ENCODE peak calls at places on chromosome 21, in six cellular contexts. One of them, this sample, is unnamed.
A peak's percentile ranks its signal among the peaks of the same experiment; 100 is the strongest.

GRCh38 chr21:44456207-44456914 is 1.1 kb downstream of the LRRC3 start:
- DNase-seq in fibroblast of lung: no peak
- DNase-seq in neural progenitor cell: no peak
- DNase-seq in thyroid gland: no peak
- DNase-seq in uterus: no peak
- DNase-seq in cardiac muscle cell: no peak
- DNase-seq in this sample: peak; percentile 29

GRCh38 chr21:45155910-45156309 is 81.5 kb downstream of the ADARB1 start:
- DNase-seq in fibroblast of lung: no peak
- DNase-seq in neural progenitor cell: no peak
- DNase-seq in thyroid gland: no peak
- DNase-seq in uterus: no peak
- DNase-seq in cardiac muscle cell: no peak
- DNase-seq in this sample: no peak

GRCh38 chr21:43573921-43574320 is 85.4 kb downstream of the HSF2BP start:
- DNase-seq in fibroblast of lung: no peak
- DNase-seq in neural progenitor cell: no peak
- DNase-seq in thyroid gland: no peak
- DNase-seq in uterus: no peak
- DNase-seq in cardiac muscle cell: no peak
- DNase-seq in this sample: no peak

GRCh38 chr21:45267390-45267760 is 20.3 kb downstream of the POFUT2 start:
- DNase-seq in fibroblast of lung: no peak
- DNase-seq in neural progenitor cell: no peak
- DNase-seq in thyroid gland: no peak
- DNase-seq in uterus: peak; percentile 3
- DNase-seq in cardiac muscle cell: no peak
- DNase-seq in this sample: no peak

GRCh38 chr21:33047231-33047630 is 21.5 kb downstream of the OLIG2 start:
- DNase-seq in fibroblast of lung: peak; percentile 50
- DNase-seq in neural progenitor cell: no peak
- DNase-seq in thyroid gland: no peak
- DNase-seq in uterus: no peak
- DNase-seq in cardiac muscle cell: peak; percentile 56
- DNase-seq in this sample: no peak

GRCh38 chr21:43916691-43917514 is 51.9 kb downstream of the AGPAT3 start:
- DNase-seq in fibroblast of lung: peak; percentile 35
- DNase-seq in neural progenitor cell: no peak
- DNase-seq in thyroid gland: peak; percentile 4
- DNase-seq in uterus: no peak
- DNase-seq in cardiac muscle cell: peak; percentile 13
- DNase-seq in this sample: no peak

GRCh38 chr21:28439246-28439645 is 553.4 kb downstream of the LTN1 start:
- DNase-seq in fibroblast of lung: peak; percentile 51
- DNase-seq in neural progenitor cell: no peak
- DNase-seq in thyroid gland: no peak
- DNase-seq in uterus: peak; percentile 28
- DNase-seq in cardiac muscle cell: no peak
- DNase-seq in this sample: no peak

GRCh38 chr21:16708431-16708830 is 804.4 kb upstream of the CXADR start:
- DNase-seq in fibroblast of lung: peak; percentile 25
- DNase-seq in neural progenitor cell: no peak
- DNase-seq in thyroid gland: no peak
- DNase-seq in uterus: peak; percentile 17
- DNase-seq in cardiac muscle cell: peak; percentile 30
- DNase-seq in this sample: no peak

GRCh38 chr21:31656199-31657095 is 3.0 kb upstream of the SOD1 start:
- DNase-seq in fibroblast of lung: no peak
- DNase-seq in neural progenitor cell: no peak
- DNase-seq in thyroid gland: no peak
- DNase-seq in uterus: no peak
- DNase-seq in cardiac muscle cell: no peak
- DNase-seq in this sample: no peak

GRCh38 chr21:33850985-33851384 is 64.6 kb downstream of the ATP5PO start:
- DNase-seq in fibroblast of lung: no peak
- DNase-seq in neural progenitor cell: no peak
- DNase-seq in thyroid gland: no peak
- DNase-seq in uterus: no peak
- DNase-seq in cardiac muscle cell: no peak
- DNase-seq in this sample: no peak

GRCh38 chr21:45167796-45168222 is 93.4 kb downstream of the ADARB1 start:
- DNase-seq in fibroblast of lung: peak; percentile 83
- DNase-seq in neural progenitor cell: no peak
- DNase-seq in thyroid gland: no peak
- DNase-seq in uterus: no peak
- DNase-seq in cardiac muscle cell: peak; percentile 73
- DNase-seq in this sample: no peak

GRCh38 chr21:31142600-31142999 is 104.3 kb upstream of the KRTAP19-8 start:
- DNase-seq in fibroblast of lung: no peak
- DNase-seq in neural progenitor cell: peak; percentile 42
- DNase-seq in thyroid gland: no peak
- DNase-seq in uterus: no peak
- DNase-seq in cardiac muscle cell: no peak
- DNase-seq in this sample: no peak

GRCh38 chr21:32203877-32204480 is 74.9 kb downstream of the MIS18A start:
- DNase-seq in fibroblast of lung: no peak
- DNase-seq in neural progenitor cell: no peak
- DNase-seq in thyroid gland: no peak
- DNase-seq in uterus: no peak
- DNase-seq in cardiac muscle cell: no peak
- DNase-seq in this sample: no peak

GRCh38 chr21:31335957-31336738 is 7.9 kb downstream of the TIAM1 start:
- DNase-seq in fibroblast of lung: peak; percentile 86
- DNase-seq in neural progenitor cell: no peak
- DNase-seq in thyroid gland: no peak
- DNase-seq in uterus: no peak
- DNase-seq in cardiac muscle cell: peak; percentile 86
- DNase-seq in this sample: no peak

GRCh38 chr21:26739189-26739588 is 106.0 kb downstream of the ADAMTS1 start:
- DNase-seq in fibroblast of lung: peak; percentile 57
- DNase-seq in neural progenitor cell: no peak
- DNase-seq in thyroid gland: no peak
- DNase-seq in uterus: no peak
- DNase-seq in cardiac muscle cell: peak; percentile 73
- DNase-seq in this sample: no peak

GRCh38 chr21:44088401-44088780 is 18.8 kb upstream of the PWP2 start:
- DNase-seq in fibroblast of lung: no peak
- DNase-seq in neural progenitor cell: no peak
- DNase-seq in thyroid gland: no peak
- DNase-seq in uterus: no peak
- DNase-seq in cardiac muscle cell: no peak
- DNase-seq in this sample: no peak

GRCh38 chr21:43797415-43797814 is 8.0 kb downstream of the RRP1 start:
- DNase-seq in fibroblast of lung: no peak
- DNase-seq in neural progenitor cell: no peak
- DNase-seq in thyroid gland: no peak
- DNase-seq in uterus: no peak
- DNase-seq in cardiac muscle cell: no peak
- DNase-seq in this sample: no peak

GRCh38 chr21:44932366-44933181 is 7.3 kb upstream of the SLX9 start:
- DNase-seq in fibroblast of lung: no peak
- DNase-seq in neural progenitor cell: peak; percentile 66
- DNase-seq in thyroid gland: no peak
- DNase-seq in uterus: no peak
- DNase-seq in cardiac muscle cell: peak; percentile 47
- DNase-seq in this sample: peak; percentile 68

GRCh38 chr21:44450402-44450801 is 4.9 kb upstream of the LRRC3 start:
- DNase-seq in fibroblast of lung: no peak
- DNase-seq in neural progenitor cell: no peak
- DNase-seq in thyroid gland: no peak
- DNase-seq in uterus: no peak
- DNase-seq in cardiac muscle cell: no peak
- DNase-seq in this sample: peak; percentile 23

GRCh38 chr21:44401386-44402160 is 48.2 kb downstream of the TRPM2 start:
- DNase-seq in fibroblast of lung: no peak
- DNase-seq in neural progenitor cell: no peak
- DNase-seq in thyroid gland: no peak
- DNase-seq in uterus: no peak
- DNase-seq in cardiac muscle cell: no peak
- DNase-seq in this sample: no peak

GRCh38 chr21:45140346-45140940 is 66.1 kb downstream of the ADARB1 start:
- DNase-seq in fibroblast of lung: peak; percentile 95
- DNase-seq in neural progenitor cell: peak; percentile 94
- DNase-seq in thyroid gland: peak; percentile 79
- DNase-seq in uterus: peak; percentile 63
- DNase-seq in cardiac muscle cell: peak; percentile 95
- DNase-seq in this sample: peak; percentile 86

GRCh38 chr21:26916799-26917198 is 50.1 kb downstream of the ADAMTS5 start:
- DNase-seq in fibroblast of lung: no peak
- DNase-seq in neural progenitor cell: no peak
- DNase-seq in thyroid gland: no peak
- DNase-seq in uterus: no peak
- DNase-seq in cardiac muscle cell: no peak
- DNase-seq in this sample: no peak

GRCh38 chr21:31293986-31294385 is 50.1 kb downstream of the TIAM1 start:
- DNase-seq in fibroblast of lung: peak; percentile 82
- DNase-seq in neural progenitor cell: no peak
- DNase-seq in thyroid gland: no peak
- DNase-seq in uterus: no peak
- DNase-seq in cardiac muscle cell: peak; percentile 92
- DNase-seq in this sample: no peak

DNA sequence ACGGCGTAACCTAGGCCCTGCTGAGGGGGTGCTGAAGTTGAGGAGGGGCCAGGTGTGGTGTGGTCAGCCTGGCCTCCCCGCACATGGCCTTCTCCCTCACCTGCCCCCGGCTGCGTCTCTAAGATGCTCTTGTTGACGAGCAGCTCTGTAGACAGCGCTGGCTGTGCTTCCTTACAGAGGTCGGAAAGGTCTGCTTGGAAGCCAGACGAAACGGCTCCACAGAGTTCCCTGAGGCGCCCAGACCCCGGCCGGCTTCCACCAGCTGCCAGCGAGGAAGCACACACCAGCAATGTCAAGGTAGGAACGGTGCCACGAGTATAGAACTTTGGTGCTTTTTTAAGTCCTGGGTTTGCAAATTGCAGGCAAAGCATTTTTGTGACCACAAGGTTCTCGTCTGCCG is 18.8 kb upstream of the DIP2A start:
- DNase-seq in fibroblast of lung: no peak
- DNase-seq in neural progenitor cell: no peak
- DNase-seq in thyroid gland: no peak
- DNase-seq in uterus: no peak
- DNase-seq in cardiac muscle cell: no peak
- DNase-seq in this sample: no peak
- H3K36me3 ChIP-seq in fibroblast of lung: peaks cover 43% of the 10 kb centered on the region
- H3K36me3 ChIP-seq in neural progenitor cell: no peaks in the 10 kb centered on the region
- H3K36me3 ChIP-seq in thyroid gland: peaks cover 27% of the 10 kb centered on the region
- H3K36me3 ChIP-seq in uterus: no peaks in the 10 kb centered on the region
- H3K36me3 ChIP-seq in cardiac muscle cell: peaks cover 16% of the 10 kb centered on the region
- H3K36me3 ChIP-seq in this sample: no peaks in the 10 kb centered on the region

DNA sequence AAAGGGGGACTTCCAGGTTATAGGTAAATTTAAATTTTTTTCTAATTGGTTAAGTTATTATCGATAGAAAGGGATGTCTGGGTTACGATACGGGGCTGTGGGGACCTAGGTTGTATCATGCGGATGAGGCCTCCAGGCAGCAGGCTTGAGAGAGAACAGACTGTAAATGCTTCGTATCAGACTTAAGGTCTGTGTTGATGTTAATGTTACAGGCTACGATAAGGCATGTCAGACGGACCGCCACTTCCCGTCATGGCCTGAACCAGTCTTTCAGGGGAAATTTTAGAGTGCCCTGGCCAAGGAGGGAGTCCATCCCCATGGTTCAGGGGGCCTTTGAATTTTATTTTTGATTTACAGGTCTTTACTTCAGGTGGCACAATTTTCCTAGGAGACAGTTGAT is 16.7 kb downstream of the ABCG1 start:
- DNase-seq in fibroblast of lung: no peak
- DNase-seq in neural progenitor cell: no peak
- DNase-seq in thyroid gland: no peak
- DNase-seq in uterus: no peak
- DNase-seq in cardiac muscle cell: no peak
- DNase-seq in this sample: no peak
- H3K27me3 ChIP-seq in fibroblast of lung: peaks cover 17% of the 10 kb centered on the region
- H3K27me3 ChIP-seq in neural progenitor cell: peaks cover 22% of the 10 kb centered on the region
- H3K27me3 ChIP-seq in thyroid gland: no peaks in the 10 kb centered on the region
- H3K27me3 ChIP-seq in uterus: no peaks in the 10 kb centered on the region
- H3K27me3 ChIP-seq in cardiac muscle cell: no peaks in the 10 kb centered on the region
- H3K27me3 ChIP-seq in this sample: no peaks in the 10 kb centered on the region

GRCh38 chr21:37196847-37197246 is 70.3 kb downstream of the VPS26C start:
- DNase-seq in fibroblast of lung: no peak
- DNase-seq in neural progenitor cell: no peak
- DNase-seq in thyroid gland: no peak
- DNase-seq in uterus: no peak
- DNase-seq in cardiac muscle cell: no peak
- DNase-seq in this sample: no peak

GRCh38 chr21:37202221-37202805 is 64.8 kb downstream of the VPS26C start:
- DNase-seq in fibroblast of lung: no peak
- DNase-seq in neural progenitor cell: no peak
- DNase-seq in thyroid gland: no peak
- DNase-seq in uterus: no peak
- DNase-seq in cardiac muscle cell: no peak
- DNase-seq in this sample: no peak

GRCh38 chr21:37204580-37204979 is 62.6 kb downstream of the VPS26C start:
- DNase-seq in fibroblast of lung: no peak
- DNase-seq in neural progenitor cell: no peak
- DNase-seq in thyroid gland: no peak
- DNase-seq in uterus: no peak
- DNase-seq in cardiac muscle cell: peak; percentile 38
- DNase-seq in this sample: no peak

GRCh38 chr21:37198989-37199924 is 67.9 kb downstream of the VPS26C start:
- DNase-seq in fibroblast of lung: peak; percentile 64
- DNase-seq in neural progenitor cell: no peak
- DNase-seq in thyroid gland: no peak
- DNase-seq in uterus: no peak
- DNase-seq in cardiac muscle cell: peak; percentile 42
- DNase-seq in this sample: no peak

GRCh38 chr21:37200641-37201480 is 66.3 kb downstream of the VPS26C start:
- DNase-seq in fibroblast of lung: no peak
- DNase-seq in neural progenitor cell: no peak
- DNase-seq in thyroid gland: no peak
- DNase-seq in uterus: no peak
- DNase-seq in cardiac muscle cell: no peak
- DNase-seq in this sample: no peak
- H3K36me3 ChIP-seq in fibroblast of lung: peaks cover 5% of the 10 kb centered on the region
- H3K36me3 ChIP-seq in neural progenitor cell: peaks cover 4% of the 10 kb centered on the region
- H3K36me3 ChIP-seq in thyroid gland: peaks cover 37% of the 10 kb centered on the region
- H3K36me3 ChIP-seq in uterus: no peaks in the 10 kb centered on the region
- H3K36me3 ChIP-seq in cardiac muscle cell: peaks cover 45% of the 10 kb centered on the region
- H3K36me3 ChIP-seq in this sample: peaks cover 3% of the 10 kb centered on the region

GRCh38 chr21:35882791-35883240 is 177.5 kb downstream of the SETD4 start:
- DNase-seq in fibroblast of lung: peak; percentile 37
- DNase-seq in neural progenitor cell: no peak
- DNase-seq in thyroid gland: peak; percentile 4
- DNase-seq in uterus: no peak
- DNase-seq in cardiac muscle cell: peak; percentile 42
- DNase-seq in this sample: no peak
- H3K27me3 ChIP-seq in fibroblast of lung: no peaks in the 10 kb centered on the region
- H3K27me3 ChIP-seq in neural progenitor cell: no peaks in the 10 kb centered on the region
- H3K27me3 ChIP-seq in thyroid gland: no peaks in the 10 kb centered on the region
- H3K27me3 ChIP-seq in uterus: no peaks in the 10 kb centered on the region
- H3K27me3 ChIP-seq in cardiac muscle cell: peaks cover 44% of the 10 kb centered on the region
- H3K27me3 ChIP-seq in this sample: no peaks in the 10 kb centered on the region

GRCh38 chr21:42083361-42083690 is 12.2 kb downstream of the UMODL1 start:
- DNase-seq in fibroblast of lung: no peak
- DNase-seq in neural progenitor cell: no peak
- DNase-seq in thyroid gland: no peak
- DNase-seq in uterus: no peak
- DNase-seq in cardiac muscle cell: no peak
- DNase-seq in this sample: no peak
- H3K36me3 ChIP-seq in fibroblast of lung: no peaks in the 10 kb centered on the region
- H3K36me3 ChIP-seq in neural progenitor cell: no peaks in the 10 kb centered on the region
- H3K36me3 ChIP-seq in thyroid gland: no peaks in the 10 kb centered on the region
- H3K36me3 ChIP-seq in uterus: no peaks in the 10 kb centered on the region
- H3K36me3 ChIP-seq in cardiac muscle cell: no peaks in the 10 kb centered on the region
- H3K36me3 ChIP-seq in this sample: no peaks in the 10 kb centered on the region

GRCh38 chr21:42320791-42321190 is 5.6 kb upstream of the TFF3 start:
- DNase-seq in fibroblast of lung: no peak
- DNase-seq in neural progenitor cell: no peak
- DNase-seq in thyroid gland: no peak
- DNase-seq in uterus: no peak
- DNase-seq in cardiac muscle cell: no peak
- DNase-seq in this sample: no peak
- H3K27me3 ChIP-seq in fibroblast of lung: no peaks in the 10 kb centered on the region
- H3K27me3 ChIP-seq in neural progenitor cell: no peaks in the 10 kb centered on the region
- H3K27me3 ChIP-seq in thyroid gland: no peaks in the 10 kb centered on the region
- H3K27me3 ChIP-seq in uterus: no peaks in the 10 kb centered on the region
- H3K27me3 ChIP-seq in cardiac muscle cell: no peaks in the 10 kb centered on the region
- H3K27me3 ChIP-seq in this sample: no peaks in the 10 kb centered on the region

This sample was measured in Caco-2.